ENCODE peak calls at places on chromosomes 13 and 19, in five cellular contexts. D is ovary, N is mesendoderm, L is right lobe of liver, O is colonic mucosa. P is an unnamed sample.

GRCh38 chr13:23554000-23554399 is 16.2 kb upstream of the TNFRSF19 start:
- DNase-seq in N (no peak), L (no peak), D (no peak), O (no peak), P (no peak)

GRCh38 chr13:70253834-70254233 is 145.6 kb upstream of the KLHL1 start:
- DNase-seq in L (no peak), D (no peak), O (no peak), N (no peak), P (no peak)

GRCh38 chr19:39671739-39672363 is 16.1 kb downstream of the LGALS16 start:
- DNase-seq in L (no peak), D (no peak), O (peak), N (peak), P (no peak)

GRCh38 chr13:84497613-84498012 is 615.3 kb upstream of the SLITRK1 start:
- DNase-seq in L (no peak), N (no peak), O (no peak), D (no peak), P (no peak)

GRCh38 chr19:50427318-50427925 is 5.3 kb upstream of the MYBPC2 start:
- DNase-seq in D (no peak), L (no peak), N (no peak), O (no peak), P (no peak)

GRCh38 chr19:29535432-29535831 is 9.6 kb downstream of the VSTM2B start:
- DNase-seq in N (no peak), D (no peak), O (no peak), L (peak), P (no peak)

GRCh38 chr13:91537376-91537775 is 139.0 kb downstream of the GPC5 start:
- DNase-seq in L (no peak), O (no peak), D (no peak), N (no peak), P (no peak)

GRCh38 chr19:40974633-40975037 is 16.4 kb upstream of the CYP2B6 start:
- DNase-seq in L (no peak), N (peak), O (peak), D (peak), P (peak)

GRCh38 chr13:113407531-113408393 is 43.8 kb upstream of the GRTP1 start:
- DNase-seq in O (no peak), L (peak), D (no peak), N (no peak), P (no peak)

GRCh38 chr13:97300871-97301270 is 78.7 kb downstream of the MBNL2 start:
- DNase-seq in D (no peak), O (no peak), N (no peak), L (no peak), P (no peak)

GRCh38 chr13:30623392-30623791 is 5.7 kb downstream of the USPL1 start:
- DNase-seq in L (no peak), N (no peak), D (no peak), O (no peak), P (no peak)

GRCh38 chr13:113178070-113178895 is 19.8 kb downstream of the PROZ start:
- DNase-seq in D (no peak), O (no peak), L (no peak), N (peak), P (no peak)

GRCh38 chr13:113806526-113806925 is 47.5 kb downstream of the TMEM255B start:
- DNase-seq in N (no peak), L (peak), D (no peak), O (no peak), P (no peak)

GRCh38 chr19:1469200-1469935 is 9.6 kb downstream of the C19orf25 start:
- DNase-seq in N (no peak), O (no peak), L (no peak), D (no peak), P (no peak)

GRCh38 chr13:19984430-19985218 is 26.1 kb downstream of the ZMYM2 start:
- DNase-seq in D (no peak), L (no peak), N (peak), O (no peak), P (no peak)

GRCh38 chr19:1411255-1412191 is 4.1 kb downstream of the DAZAP1 start:
- DNase-seq in L (no peak), O (no peak), D (no peak), N (no peak), P (peak)

GRCh38 chr13:34617684-34618083 is 324.4 kb upstream of the NBEA start:
- DNase-seq in L (no peak), D (no peak), O (no peak), N (peak), P (no peak)

GRCh38 chr13:24148414-24149305 is 11.9 kb upstream of the SPATA13 start:
- DNase-seq in O (no peak), N (peak), L (no peak), D (no peak), P (no peak)

GRCh38 chr13:73898276-73898675 is 235.9 kb downstream of the KLF12 start:
- DNase-seq in L (no peak), N (no peak), D (no peak), O (no peak), P (no peak)

GRCh38 chr19:1494115-1494815 is 3.3 kb downstream of the REEP6 start:
- DNase-seq in N (no peak), O (no peak), D (no peak), L (no peak), P (no peak)

GRCh38 chr19:6103894-6104293 is 6.4 kb downstream of the RFX2 start:
- DNase-seq in O (no peak), D (no peak), L (no peak), N (no peak), P (no peak)

GRCh38 chr19:4977299-4978174 is 8.6 kb downstream of the KDM4B start:
- DNase-seq in N (peak), L (no peak), D (peak), O (no peak), P (no peak)

GRCh38 chr19:4981681-4981958 is 12.7 kb downstream of the KDM4B start:
- DNase-seq in O (no peak), L (no peak), D (no peak), N (no peak), P (no peak)

GRCh38 chr19:4980838-4981680 is 12.1 kb downstream of the KDM4B start:
- DNase-seq in D (no peak), O (no peak), N (peak), L (no peak), P (no peak)

GRCh38 chr19:4980087-4980486 is 11.2 kb downstream of the KDM4B start:
- DNase-seq in L (no peak), D (no peak), O (no peak), N (no peak), P (no peak)

DNA sequence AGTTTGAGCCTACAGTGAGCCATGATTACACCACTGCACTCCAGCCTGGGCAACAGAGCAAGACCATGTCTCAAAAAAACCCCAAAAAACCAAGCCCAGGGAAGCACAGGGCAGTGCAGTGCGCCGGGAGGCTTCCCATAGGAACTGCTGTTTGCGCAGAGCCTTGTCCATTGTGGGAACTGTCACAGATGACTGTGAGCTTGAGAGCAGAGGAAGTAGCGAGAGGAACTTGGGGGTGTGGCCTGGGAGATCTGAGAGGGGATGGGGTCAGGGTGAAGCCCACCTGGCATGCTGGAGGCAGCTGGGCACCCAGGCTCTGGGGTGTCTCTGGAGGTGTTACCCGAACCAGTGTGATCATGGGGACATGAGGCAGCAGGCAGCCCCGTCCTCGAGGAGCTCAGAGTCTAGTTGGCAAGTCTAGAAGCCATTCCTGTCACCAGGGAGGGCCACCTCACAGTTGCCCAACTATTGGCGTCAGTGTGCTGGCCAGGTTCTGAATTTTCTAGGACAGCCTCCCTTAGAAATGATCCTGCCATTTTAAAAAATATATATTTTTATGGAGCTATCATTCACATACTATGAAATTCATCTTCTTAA is 10.4 kb downstream of the KDM4B start:
- DNase-seq in N (no peak), D (no peak), O (no peak), L (peak), P (no peak)
- H3K27ac ChIP-seq in N (no peak), D (no peak), O (no peak), L (no peak), P (no peak)

GRCh38 chr19:18495204-18495911 is 26.5 kb downstream of the ELL start:
- DNase-seq in L (no peak), O (no peak), D (no peak), N (no peak), P (no peak)
- H3K27ac ChIP-seq in L (no peak), O (peak), D (no peak), N (no peak), P (no peak)

DNA sequence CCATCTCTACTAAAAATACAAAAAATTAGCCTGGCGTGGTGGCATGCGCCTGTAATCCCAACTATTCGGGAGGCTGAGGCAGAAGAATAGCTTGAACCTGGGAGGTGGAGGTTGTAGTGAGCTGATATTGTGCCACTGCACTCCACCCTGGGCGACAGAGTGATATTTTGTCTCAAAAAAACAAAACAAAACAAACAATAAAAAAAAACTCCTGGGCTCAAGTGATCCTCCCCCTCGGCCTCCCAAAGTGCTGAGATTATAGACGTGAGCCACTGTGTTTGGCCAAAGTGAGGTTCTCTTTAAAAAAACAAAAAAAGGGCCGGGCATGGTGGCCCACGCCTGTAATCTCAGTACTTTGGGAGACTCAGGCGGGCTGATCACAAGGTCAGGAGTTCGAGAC is 3.8 kb upstream of the JUNB start:
- DNase-seq in O (no peak), N (no peak), D (no peak), L (no peak), P (no peak)
- H3K27ac ChIP-seq in O (peak), N (no peak), D (peak), L (peak), P (peak)

GRCh38 chr13:33352520-33352919 is 67.0 kb upstream of the STARD13 start:
- DNase-seq in O (no peak), L (no peak), N (no peak), D (no peak), P (no peak)
- H3K27ac ChIP-seq in O (peak), L (no peak), N (no peak), D (no peak), P (no peak)

GRCh38 chr19:3459965-3460582 is 20.3 kb downstream of the SMIM24 start:
- DNase-seq in O (no peak), N (no peak), D (no peak), L (no peak), P (no peak)
- H3K27ac ChIP-seq in O (no peak), N (no peak), D (peak), L (peak), P (peak)

GRCh38 chr19:35249146-35249847 is 495 bp downstream of the LSR start:
- DNase-seq in L (no peak), O (peak), N (peak), D (no peak), P (no peak)
- H3K27ac ChIP-seq in L (peak), O (peak), N (peak), D (no peak), P (no peak)

GRCh38 chr19:14114439-14114838 is 3.1 kb downstream of the PRKACA start:
- DNase-seq in L (no peak), D (no peak), O (no peak), N (no peak), P (no peak)

GRCh38 chr19:14112809-14113385 is 4.7 kb downstream of the PRKACA start:
- DNase-seq in L (peak), N (no peak), D (peak), O (no peak), P (no peak)

GRCh38 chr19:14114854-14115253 is 2.7 kb downstream of the PRKACA start:
- DNase-seq in L (peak), D (no peak), N (peak), O (peak), P (peak)

GRCh38 chr19:14112051-14112808 is 5.3 kb downstream of the PRKACA start:
- DNase-seq in L (no peak), O (no peak), D (peak), N (no peak), P (no peak)

DNA sequence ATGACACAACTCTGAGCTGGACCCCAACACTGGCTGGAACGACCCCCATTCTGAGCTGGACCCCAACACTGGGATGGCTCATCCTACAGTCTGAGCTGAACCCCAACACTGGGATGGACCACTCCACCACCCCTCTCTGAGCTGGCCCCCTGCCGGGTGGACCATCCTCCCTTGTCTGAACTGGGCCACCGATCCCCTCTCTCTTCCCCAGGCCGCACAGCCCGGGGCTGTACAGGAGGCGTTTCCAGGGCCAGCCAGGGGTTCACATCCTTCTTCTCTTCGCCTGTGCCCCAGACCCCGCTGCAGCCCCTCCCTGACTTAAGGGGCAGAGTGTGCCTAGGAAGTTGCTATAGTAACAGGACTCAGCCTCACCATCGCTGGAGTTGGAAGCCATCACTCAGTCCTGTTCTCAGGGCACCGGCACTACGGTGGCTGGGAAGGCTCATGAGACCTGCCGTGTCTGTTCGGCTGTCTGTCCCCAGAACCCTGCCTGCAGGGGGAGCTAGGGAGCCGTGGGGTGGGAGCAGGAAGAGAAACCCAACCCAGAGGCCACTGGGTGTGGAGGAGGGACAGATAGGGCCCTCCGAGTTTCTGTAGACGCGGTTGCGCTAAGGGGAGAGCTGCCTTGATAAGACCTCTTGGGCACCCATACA is 3.7 kb downstream of the PRKACA start:
- DNase-seq in L (peak), N (peak), D (peak), O (peak), P (no peak)
- H3K27ac ChIP-seq in L (peak), N (no peak), D (peak), O (no peak), P (peak)

DNA sequence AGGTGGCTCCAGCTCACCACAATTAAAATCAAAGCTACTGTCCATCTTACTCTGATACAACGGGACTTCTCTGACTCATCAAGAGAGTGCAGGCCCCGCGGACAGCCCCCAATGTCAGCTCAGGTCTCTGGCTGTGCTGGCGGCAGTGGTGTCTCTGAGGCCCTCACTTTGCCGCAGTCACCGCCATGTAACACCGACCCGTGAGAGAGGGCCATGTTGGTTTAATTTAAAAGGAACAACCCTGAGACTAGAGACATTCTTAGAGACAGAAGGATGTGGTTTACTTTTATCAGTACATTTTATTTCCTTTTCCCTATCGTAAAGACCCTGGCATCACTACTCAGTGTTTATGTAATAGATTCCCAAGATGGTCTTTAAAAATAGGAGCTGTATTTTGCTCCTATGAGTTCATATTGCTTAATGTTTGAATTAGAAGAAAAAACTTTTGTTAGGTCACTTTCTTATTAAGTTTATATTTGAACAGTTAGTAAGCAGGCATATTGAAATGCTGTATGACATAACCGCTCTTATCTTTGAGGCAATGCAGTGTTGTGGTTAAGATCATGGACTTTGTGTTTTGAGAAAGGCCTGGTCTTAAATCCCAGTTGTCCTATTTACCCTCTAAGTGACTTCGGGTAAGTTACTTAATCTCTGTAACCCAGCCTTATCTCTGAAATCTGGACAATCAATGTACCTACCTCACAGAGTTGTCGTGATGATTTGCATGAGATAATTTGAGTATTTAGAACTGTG is 23.4 kb downstream of the DGKH start:
- DNase-seq in O (no peak), L (no peak), D (no peak), N (no peak), P (no peak)
- H3K27ac ChIP-seq in O (no peak), L (no peak), D (no peak), N (no peak), P (no peak)

GRCh38 chr13:109165417-109165904 is 536.0 kb downstream of the MYO16 start:
- DNase-seq in O (no peak), N (no peak), D (no peak), L (no peak), P (no peak)
- H3K27ac ChIP-seq in O (no peak), N (no peak), D (no peak), L (no peak), P (no peak)